ENCODE peak calls at places on chromosomes 1 and 21, in six cellular contexts. K is GM12891, Q is K562, G is GM12878, P is H1, Z is HepG2. C is an unnamed sample.

GRCh38 chr1:54111624-54112023 is 41.2 kb downstream of the CDCP2 start:
- DNase-seq in K (no peak), Q (no peak), G (no peak), P (peak), Z (no peak), C (no peak)

GRCh38 chr1:58391514-58391913 is 155.0 kb downstream of the OMA1 start:
- DNase-seq in K (no peak), Q (no peak), G (no peak), P (no peak), Z (no peak), C (no peak)

GRCh38 chr1:66140072-66140471 is 347.4 kb downstream of the PDE4B start:
- DNase-seq in K (no peak), Q (no peak), G (no peak), P (no peak), Z (no peak), C (no peak)

GRCh38 chr1:41773144-41773571 is 145.6 kb downstream of the HIVEP3 start:
- DNase-seq in K (no peak), Q (no peak), G (no peak), P (no peak), Z (no peak), C (no peak)

GRCh38 chr1:16924216-16924918 is 2.6 kb downstream of the CROCC start:
- DNase-seq in K (no peak), Q (peak), G (no peak), P (no peak), Z (no peak), C (no peak)

GRCh38 chr1:223030871-223031270 is 112.2 kb downstream of the TLR5 start:
- DNase-seq in K (no peak), Q (no peak), G (no peak), P (no peak), Z (no peak), C (no peak)

GRCh38 chr21:32336711-32337110 is 38.1 kb downstream of the MRAP start:
- DNase-seq in K (no peak), Q (no peak), G (no peak), P (no peak), Z (no peak), C (no peak)

GRCh38 chr1:211537253-211537652 is 41.7 kb downstream of the SLC30A1 start:
- DNase-seq in K (no peak), Q (peak), G (no peak), P (no peak), Z (no peak), C (no peak)

GRCh38 chr1:152917794-152918193 is 9.4 kb downstream of the IVL start:
- DNase-seq in K (no peak), Q (no peak), G (no peak), P (no peak), Z (peak), C (no peak)

GRCh38 chr1:100989306-100990077 is 36.1 kb downstream of the DPH5 start:
- DNase-seq in K (no peak), Q (no peak), G (no peak), P (no peak), Z (no peak), C (no peak)

GRCh38 chr1:176885756-176886155 is 278.8 kb downstream of the ASTN1 start:
- DNase-seq in K (no peak), Q (no peak), G (no peak), P (no peak), Z (no peak), C (no peak)

GRCh38 chr21:38447611-38448010 is 50.7 kb downstream of the ERG start:
- DNase-seq in K (no peak), Q (no peak), G (no peak), P (no peak), Z (no peak), C (no peak)

GRCh38 chr1:10765734-10766478 is 30.5 kb downstream of the CASZ1 start:
- DNase-seq in K (no peak), Q (no peak), G (no peak), P (no peak), Z (no peak), C (no peak)

GRCh38 chr1:147723691-147724323 is 36.6 kb downstream of the GJA5 start:
- DNase-seq in K (no peak), Q (no peak), G (no peak), P (peak), Z (peak), C (no peak)

GRCh38 chr1:85406887-85407593 is 57.9 kb downstream of the DDAH1 start:
- DNase-seq in K (no peak), Q (no peak), G (no peak), P (no peak), Z (peak), C (no peak)

GRCh38 chr1:165960136-165960535 is 132.7 kb downstream of the UCK2 start:
- DNase-seq in K (no peak), Q (no peak), G (no peak), P (no peak), Z (no peak), C (no peak)

GRCh38 chr1:86823821-86824500 is 90.0 kb downstream of the SELENOF start:
- DNase-seq in K (no peak), Q (no peak), G (no peak), P (no peak), Z (peak), C (no peak)
- TF ChIP-seq TAF1 in K (no peak), Q (no peak), G (no peak), P (no peak), Z (no peak), C (no peak)

DNA sequence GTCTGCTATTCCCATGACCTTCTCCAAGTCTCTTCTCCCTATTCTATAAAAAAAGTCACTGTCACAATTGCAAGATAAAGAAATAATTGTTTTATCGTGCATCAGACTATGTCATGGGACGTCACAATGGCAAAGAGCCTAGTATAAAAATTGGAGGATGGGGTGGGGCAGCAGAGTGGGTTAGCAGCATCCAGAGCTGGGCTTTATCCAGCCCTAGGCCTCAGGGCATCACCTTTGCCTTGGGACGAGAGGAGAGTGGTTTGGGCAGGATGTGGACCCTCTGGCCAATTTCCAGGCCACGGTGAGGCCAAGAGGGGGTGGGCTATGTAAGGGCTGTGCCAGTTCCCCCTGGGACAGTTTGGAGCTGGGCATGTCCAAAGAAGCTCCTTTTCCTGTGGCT is 25.7 kb downstream of the WNT4 start:
- DNase-seq in K (no peak), Q (no peak), G (no peak), P (no peak), Z (no peak), C (no peak)
- TF ChIP-seq POLR2AphosphoS5 in K (no peak), Q (no peak), G (no peak), P (no peak), Z (no peak), C (no peak)

DNA sequence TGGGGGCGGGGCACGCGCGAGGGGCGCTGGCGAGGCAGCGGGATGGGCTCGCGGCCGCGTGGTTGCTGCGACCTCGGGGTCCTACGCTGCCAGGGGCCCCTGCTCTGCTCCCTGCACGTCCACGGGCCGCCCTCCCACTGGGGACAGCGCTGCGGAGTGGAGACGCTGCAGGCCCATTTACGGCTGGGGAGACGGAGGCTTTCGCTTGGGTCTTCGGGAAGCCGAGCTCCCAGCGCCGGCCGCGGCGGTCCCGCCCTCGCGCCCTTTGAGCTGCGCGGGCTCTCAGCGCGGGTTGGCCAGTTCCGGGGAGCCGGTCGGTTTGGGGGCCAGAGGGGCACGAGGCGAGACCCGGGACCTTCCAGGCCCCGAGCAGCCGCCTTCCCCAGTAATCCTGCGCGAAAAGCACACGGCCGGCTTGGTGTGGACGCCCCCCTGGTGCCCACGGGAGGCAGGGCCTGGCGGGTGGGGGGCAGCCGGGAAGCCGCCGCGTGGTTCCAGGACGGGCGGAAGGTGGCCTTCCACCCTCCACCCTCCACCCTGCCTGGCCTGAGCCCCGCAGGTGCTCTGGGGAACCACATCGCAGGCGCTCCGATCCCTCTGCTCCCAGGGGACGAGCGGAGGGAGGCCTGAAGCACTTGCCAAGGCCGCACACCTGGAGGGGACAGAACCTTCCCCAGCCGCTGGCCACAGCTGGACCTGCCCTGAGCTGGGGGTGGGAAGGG is 570 bp upstream of the PEX10 start:
- DNase-seq in K (peak), Q (peak), G (no peak), P (no peak), Z (peak), C (peak)
- TF ChIP-seq POLR2A in K (no peak), Q (peak), G (peak), P (no peak), Z (peak), C (peak)

GRCh38 chr1:90970208-90970607 is 51.6 kb downstream of the ZNF644 start:
- DNase-seq in K (no peak), Q (no peak), G (no peak), P (no peak), Z (no peak), C (no peak)

GRCh38 chr1:90969241-90969640 is 52.6 kb downstream of the ZNF644 start:
- DNase-seq in K (no peak), Q (no peak), G (no peak), P (no peak), Z (no peak), C (no peak)

DNA sequence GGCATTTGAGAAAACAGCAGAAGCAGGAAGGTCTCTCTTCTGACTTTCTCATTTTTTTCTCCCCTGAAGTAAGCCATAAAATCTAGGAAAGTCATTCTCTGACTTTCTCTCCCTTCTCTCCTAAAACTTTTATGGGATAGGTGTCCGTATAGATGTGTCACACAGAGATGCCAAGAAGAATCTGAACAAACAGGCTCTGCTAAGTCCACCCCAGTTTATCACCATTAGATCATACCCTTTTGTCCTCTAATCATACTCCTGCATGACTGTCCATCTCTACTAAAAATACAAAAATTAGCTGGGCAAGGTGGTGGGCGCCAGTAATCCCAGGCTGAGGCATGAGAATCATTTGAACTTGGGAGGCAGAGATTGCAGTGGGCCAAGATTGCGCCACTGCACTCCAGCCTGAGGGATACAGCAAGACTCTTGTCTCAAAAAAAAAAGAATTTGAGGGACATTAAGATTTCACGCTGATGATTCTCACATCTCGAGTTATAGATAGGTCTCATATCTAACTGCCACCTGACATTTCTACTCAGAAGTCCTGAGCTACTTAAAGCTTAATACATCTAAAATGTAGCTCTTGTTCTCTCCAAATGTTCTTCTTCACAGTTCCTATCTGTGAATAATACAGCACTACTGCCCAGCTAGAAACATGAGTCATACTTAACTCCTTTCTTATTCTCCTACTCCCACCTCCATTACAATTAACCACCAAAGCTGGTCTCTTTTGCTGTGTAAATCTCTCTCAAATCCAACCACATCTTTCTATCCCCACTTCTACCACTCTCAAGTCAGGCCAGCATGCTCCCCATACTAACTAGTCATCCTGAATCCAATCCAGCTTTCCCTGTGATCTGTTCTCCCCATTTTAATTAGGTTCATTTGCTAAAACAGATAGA is 47.7 kb downstream of the ZNF644 start:
- DNase-seq in K (no peak), Q (no peak), G (no peak), P (no peak), Z (no peak), C (no peak)
- TF ChIP-seq TAF1 in K (no peak), Q (no peak), G (no peak), P (no peak), Z (no peak), C (no peak)

GRCh38 chr1:163161337-163161736 is 41.4 kb downstream of the RGS5 start:
- DNase-seq in K (no peak), Q (no peak), G (no peak), P (no peak), Z (no peak), C (no peak)
- TF ChIP-seq POLR2AphosphoS5 in K (no peak), Q (no peak), G (no peak), P (no peak), Z (no peak), C (no peak)

GRCh38 chr1:31787786-31788137 is 23.6 kb upstream of the ADGRB2 start:
- DNase-seq in K (no peak), Q (no peak), G (no peak), P (no peak), Z (no peak), C (no peak)
- TF ChIP-seq POLR2A in K (no peak), Q (no peak), G (no peak), P (no peak), Z (no peak), C (no peak)

GRCh38 chr1:109637446-109637845 is 17.8 kb downstream of the AMPD2 start:
- DNase-seq in K (no peak), Q (no peak), G (no peak), P (peak), Z (no peak), C (no peak)

GRCh38 chr1:109641341-109641740 is 14.6 kb upstream of the GSTM4 start:
- DNase-seq in K (no peak), Q (no peak), G (no peak), P (no peak), Z (no peak), C (no peak)

GRCh38 chr1:109639841-109640184 is 16.1 kb upstream of the GSTM4 start:
- DNase-seq in K (no peak), Q (no peak), G (no peak), P (no peak), Z (no peak), C (no peak)

GRCh38 chr1:109640285-109640865 is 15.5 kb upstream of the GSTM4 start:
- DNase-seq in K (no peak), Q (peak), G (no peak), P (peak), Z (peak), C (no peak)

DNA sequence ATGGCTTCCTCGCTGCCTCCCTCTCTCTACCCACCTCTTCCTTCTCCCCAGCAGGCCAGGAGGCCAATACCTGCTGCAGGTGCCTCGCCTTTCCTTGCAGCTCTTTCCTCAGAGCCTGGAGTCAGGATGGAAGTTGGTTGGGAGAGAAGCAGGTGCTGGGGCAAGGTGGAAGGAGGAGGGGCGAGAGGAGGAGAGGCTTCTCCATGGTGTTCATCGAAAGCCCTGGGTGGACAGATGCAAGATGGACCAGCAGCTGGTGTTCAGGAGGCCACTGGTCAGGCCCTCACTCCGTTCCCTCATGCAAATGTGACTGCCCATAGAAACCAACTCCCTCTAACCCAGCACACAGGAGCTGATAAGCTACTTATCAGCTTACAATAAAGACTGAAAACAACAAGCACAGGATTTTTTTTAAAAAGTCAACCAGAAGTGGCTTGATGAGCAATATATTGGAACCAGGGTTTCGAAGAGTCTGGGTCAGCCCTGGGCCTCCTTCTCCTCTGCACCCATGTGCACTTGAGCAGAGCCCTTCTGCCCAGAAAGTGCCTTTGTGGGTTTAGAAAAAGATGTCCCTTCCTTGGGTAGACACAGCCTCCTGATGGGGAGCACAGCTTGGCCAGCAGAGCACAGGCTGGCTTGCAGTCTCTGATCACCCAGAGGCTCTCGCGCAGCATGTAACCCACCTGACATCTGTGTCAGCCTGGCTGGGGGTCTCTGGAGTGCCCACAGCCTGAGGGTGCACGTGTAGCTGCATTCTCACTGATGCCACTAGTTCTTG is 16.6 kb upstream of the GSTM4 start:
- DNase-seq in K (no peak), Q (no peak), G (no peak), P (peak), Z (no peak), C (no peak)
- TF ChIP-seq TAF1 in K (no peak), Q (no peak), G (no peak), P (no peak), Z (no peak), C (no peak)